ENCODE peak calls at places on chromosomes 11 and 22, in six cellular contexts. O is GM06990; X is activated CD4-positive, CD25-positive, alpha-beta regulatory T cell treated with anti-CD3 and anti-CD28 coated beads, Interleukin-2, amount 50 U/mL, for 72 hours; Q is GM19239; R is fibroblast of mammary gland; B is NCI-H187. S is an unnamed sample.

GRCh38 chr11:74847895-74848294 is 99.2 kb downstream of the RNF169 start:
- DNase-seq in O (no peak), X (no peak), Q (no peak), R (no peak), B (no peak), S (no peak)

GRCh38 chr11:1854949-1855885 is 2.3 kb downstream of the LSP1 start:
- DNase-seq in O (peak), X (peak), Q (peak), R (no peak), B (no peak), S (no peak)

GRCh38 chr22:36922097-36922608 is 8.7 kb downstream of the CSF2RB start:
- DNase-seq in O (no peak), X (no peak), Q (no peak), R (no peak), B (no peak), S (no peak)

GRCh38 chr22:35629406-35630234 is 12.5 kb upstream of the MB start:
- DNase-seq in O (peak), X (peak), Q (no peak), R (peak), B (no peak), S (peak)

GRCh38 chr11:75811485-75811884 is 3.5 kb upstream of the UVRAG start:
- DNase-seq in O (no peak), X (no peak), Q (no peak), R (no peak), B (no peak), S (no peak)

GRCh38 chr11:128130052-128130451 is 457.3 kb downstream of the ETS1 start:
- DNase-seq in O (no peak), X (no peak), Q (no peak), R (no peak), B (no peak), S (no peak)

GRCh38 chr11:41382927-41383326 is 76.5 kb downstream of the LRRC4C start:
- DNase-seq in O (no peak), X (no peak), Q (no peak), R (no peak), B (no peak), S (peak)

GRCh38 chr11:28107331-28107725 is 628 bp downstream of the KIF18A start:
- DNase-seq in O (no peak), X (no peak), Q (no peak), R (peak), B (peak), S (peak)

GRCh38 chr22:46737105-46737975 is 712 bp downstream of the CERK start:
- DNase-seq in O (peak), X (peak), Q (peak), R (peak), B (no peak), S (peak)

GRCh38 chr11:107011977-107012376 is 6.3 kb downstream of the GUCY1A2 start:
- DNase-seq in O (no peak), X (no peak), Q (no peak), R (no peak), B (no peak), S (peak)

GRCh38 chr11:15854245-15854644 is 502.1 kb downstream of the SOX6 start:
- DNase-seq in O (no peak), X (no peak), Q (no peak), R (no peak), B (no peak), S (no peak)

GRCh38 chr11:71198141-71198822 is 54.1 kb downstream of the SHANK2 start:
- DNase-seq in O (no peak), X (no peak), Q (no peak), R (no peak), B (no peak), S (no peak)

GRCh38 chr11:19879309-19880087 is 166.9 kb downstream of the NAV2 start:
- DNase-seq in O (no peak), X (no peak), Q (no peak), R (no peak), B (no peak), S (no peak)

GRCh38 chr11:69012092-69013008 is 696 bp downstream of the MRGPRF start:
- DNase-seq in O (no peak), X (no peak), Q (no peak), R (peak), B (no peak), S (peak)

GRCh38 chr11:45964911-45965389 is 42.5 kb downstream of the LARGE2 start:
- DNase-seq in O (peak), X (peak), Q (peak), R (peak), B (peak), S (peak)

GRCh38 chr11:122204206-122204605 is 88.2 kb upstream of the BLID start:
- DNase-seq in O (no peak), X (no peak), Q (no peak), R (no peak), B (no peak), S (peak)

GRCh38 chr11:83477772-83478171 is 191.6 kb upstream of the CCDC90B start:
- DNase-seq in O (no peak), X (no peak), Q (no peak), R (no peak), B (no peak), S (no peak)

GRCh38 chr11:125156346-125156745 is 8.2 kb upstream of the PKNOX2 start:
- DNase-seq in O (no peak), X (no peak), Q (no peak), R (no peak), B (no peak), S (no peak)

GRCh38 chr11:14026961-14027360 is 64.4 kb downstream of the SPON1 start:
- DNase-seq in O (no peak), X (no peak), Q (no peak), R (peak), B (no peak), S (no peak)

GRCh38 chr22:21032037-21032842 is at the start of gene SLC7A4:
- DNase-seq in O (no peak), X (no peak), Q (no peak), R (no peak), B (no peak), S (no peak)

GRCh38 chr11:9228086-9228485 is 37.1 kb downstream of the DENND5A start:
- DNase-seq in O (no peak), X (no peak), Q (no peak), R (no peak), B (no peak), S (no peak)

GRCh38 chr11:128678017-128678416 is 15.9 kb upstream of the FLI1 start:
- DNase-seq in O (no peak), X (no peak), Q (no peak), R (no peak), B (no peak), S (no peak)

GRCh38 chr11:13720940-13721339 is 52.5 kb downstream of the FAR1 start:
- DNase-seq in O (no peak), X (no peak), Q (no peak), R (peak), B (no peak), S (no peak)

GRCh38 chr11:9943346-9944110 is 279.7 kb downstream of the SWAP70 start:
- DNase-seq in O (no peak), X (no peak), Q (no peak), R (peak), B (no peak), S (peak)

GRCh38 chr11:10496296-10496936 is 41.4 kb downstream of the AMPD3 start:
- DNase-seq in O (no peak), X (no peak), Q (no peak), R (no peak), B (no peak), S (no peak)

GRCh38 chr11:75301131-75301530 is 50.3 kb downstream of the ARRB1 start:
- DNase-seq in O (no peak), X (no peak), Q (no peak), R (no peak), B (peak), S (no peak)

GRCh38 chr11:77244277-77245014 is 57.0 kb downstream of the GDPD4 start:
- DNase-seq in O (no peak), X (no peak), Q (no peak), R (peak), B (no peak), S (peak)

GRCh38 chr11:35009191-35009940 is 92.9 kb downstream of the PDHX start:
- DNase-seq in O (no peak), X (no peak), Q (no peak), R (peak), B (no peak), S (peak)

GRCh38 chr11:72720047-72720446 is 32.2 kb downstream of the ARAP1 start:
- DNase-seq in O (no peak), X (no peak), Q (no peak), R (no peak), B (no peak), S (no peak)

GRCh38 chr11:32893947-32894827 is 1.6 kb downstream of the QSER1 start:
- DNase-seq in O (peak), X (no peak), Q (peak), R (peak), B (peak), S (peak)